ENCODE peak calls at places on chromosomes 7 and 10, in eight cellular contexts. T, X, M, Z, D, S, C and E are unnamed samples.

GRCh38 chr10:6108631-6109443 is 20.0 kb downstream of the RBM17 start:
- DNase-seq in M (peak; percentile 65), X (no peak), Z (no peak), T (peak; percentile 35), S (peak; percentile 50), C (peak; percentile 69), D (no peak), E (no peak)

GRCh38 chr7:17937506-17938115 is 2.7 kb downstream of the SNX13 start:
- DNase-seq in T (no peak), M (peak; percentile 7), Z (no peak), C (no peak), S (no peak), X (no peak), D (no peak), E (no peak)

GRCh38 chr10:69960606-69961167 is 92.0 kb upstream of the MACROH2A2 start:
- DNase-seq in M (no peak), D (no peak), S (no peak), Z (no peak), T (no peak), C (no peak), X (no peak), E (no peak)

GRCh38 chr10:89702121-89702480 is 711 bp downstream of the KIF20B start:
- DNase-seq in S (peak; percentile 37), C (peak; percentile 8), M (no peak), Z (peak; percentile 1), X (no peak), D (peak; percentile 1), T (peak; percentile 15), E (no peak)

GRCh38 chr7:80060218-80060806 is 74.3 kb upstream of the GNAI1 start:
- DNase-seq in M (peak; percentile 89), X (peak; percentile 12), Z (no peak), T (peak; percentile 54), S (peak; percentile 67), D (no peak), C (peak; percentile 38), E (peak; percentile 51)

GRCh38 chr10:34187201-34187600 is 627.9 kb downstream of the PARD3 start:
- DNase-seq in C (no peak), S (peak; percentile 26), Z (no peak), M (no peak), X (no peak), D (peak; percentile 46), T (no peak), E (no peak)

GRCh38 chr10:116254422-116255152 is 18.4 kb downstream of the GFRA1 start:
- DNase-seq in Z (no peak), T (no peak), X (no peak), D (no peak), C (peak; percentile 35), M (no peak), S (peak; percentile 7), E (no peak)

GRCh38 chr10:62433181-62433692 is 59.1 kb downstream of the ZNF365 start:
- DNase-seq in M (peak; percentile 86), Z (peak; percentile 57), T (peak; percentile 36), S (peak; percentile 97), C (no peak), X (no peak), D (peak; percentile 97), E (peak; percentile 20)

GRCh38 chr7:130803127-130803526 is 69.1 kb upstream of the KLF14 start:
- DNase-seq in T (no peak), M (no peak), C (no peak), Z (no peak), D (no peak), X (no peak), S (no peak), E (no peak)

GRCh38 chr7:43248961-43249807 is 136.7 kb downstream of the HECW1 start:
- DNase-seq in T (peak; percentile 80), Z (no peak), S (peak; percentile 91), X (no peak), D (peak; percentile 52), C (no peak), M (peak; percentile 62), E (no peak)

GRCh38 chr10:104197364-104197763 is 34.8 kb downstream of the CFAP43 start:
- DNase-seq in S (peak; percentile 18), C (no peak), Z (no peak), D (no peak), X (no peak), M (peak; percentile 5), T (no peak), E (no peak)

GRCh38 chr7:127792528-127793342 is 140.7 kb downstream of the SND1 start:
- DNase-seq in Z (peak; percentile 16), X (no peak), T (peak; percentile 28), C (peak; percentile 71), D (no peak), S (peak; percentile 11), M (no peak), E (no peak)

GRCh38 chr7:39950473-39951155 is 558 bp downstream of the CDK13 start:
- DNase-seq in Z (peak; percentile 51), T (no peak), M (peak; percentile 48), X (no peak), S (peak; percentile 20), D (peak; percentile 20), C (peak; percentile 69), E (no peak)

GRCh38 chr7:98251251-98251843 is 685 bp downstream of the TECPR1 start:
- DNase-seq in Z (peak; percentile 16), X (no peak), M (peak; percentile 52), D (peak; percentile 31), C (no peak), T (no peak), S (peak; percentile 24), E (no peak)